ENCODE peak calls at places on chromosomes 7 and 10, in ten cellular contexts. E is BJ, O is breast epithelium, D is IMR-90, A is left lung, Q is stomach, P is tibial nerve, U is PC-3, Y is neural crest cell, J is endodermal cell. T is an unnamed sample.

GRCh38 chr7:116672596-116673503 is 854 bp downstream of the MET start:
- DNase-seq in A (no peak), Y (no peak), P (peak), J (peak), Q (peak), O (no peak), E (no peak), U (peak), D (peak), T (no peak)

GRCh38 chr7:36473454-36474282 is 84.0 kb downstream of the ANLN start:
- DNase-seq in U (peak), E (no peak), A (no peak), P (no peak), O (no peak), Y (peak), J (peak), Q (peak), D (no peak), T (no peak)

GRCh38 chr7:157276731-157277562 is 59.9 kb upstream of the DNAJB6 start:
- DNase-seq in D (peak), E (no peak), U (peak), Y (no peak), Q (no peak), O (no peak), J (peak), P (no peak), A (peak), T (no peak)

GRCh38 chr7:66939325-66939724 is 18.3 kb downstream of the TMEM248 start:
- DNase-seq in O (no peak), D (no peak), Q (no peak), E (no peak), P (no peak), J (no peak), Y (no peak), A (no peak), U (no peak), T (no peak)

GRCh38 chr7:90766814-90767564 is 170.9 kb downstream of the CDK14 start:
- DNase-seq in U (peak), Y (no peak), O (no peak), J (no peak), E (no peak), A (no peak), P (no peak), Q (peak), D (peak), T (no peak)

GRCh38 chr10:114735946-114736345 is 77.9 kb upstream of the ABLIM1 start:
- DNase-seq in Q (no peak), P (no peak), U (no peak), E (no peak), O (no peak), J (no peak), A (no peak), D (no peak), Y (no peak), T (no peak)

GRCh38 chr7:135121868-135122267 is 26.0 kb upstream of the TMEM140 start:
- DNase-seq in A (peak), Q (no peak), U (no peak), J (peak), P (no peak), E (no peak), O (no peak), Y (no peak), D (no peak), T (no peak)

GRCh38 chr10:20115929-20116328 is 299.7 kb downstream of the PLXDC2 start:
- DNase-seq in Y (no peak), O (no peak), Q (no peak), U (no peak), E (no peak), A (no peak), J (no peak), P (no peak), D (no peak), T (no peak)

GRCh38 chr10:86439544-86439943 is 72.9 kb upstream of the GRID1 start:
- DNase-seq in Q (peak), E (peak), D (peak), J (no peak), A (no peak), P (peak), O (no peak), Y (no peak), U (peak), T (no peak)

GRCh38 chr7:146956853-146957252 is 840.3 kb downstream of the CNTNAP2 start:
- DNase-seq in A (no peak), D (no peak), O (no peak), Y (no peak), J (no peak), E (no peak), Q (no peak), U (peak), P (no peak), T (no peak)

GRCh38 chr10:113856563-113856962 is 2.1 kb downstream of the NHLRC2 start:
- DNase-seq in O (no peak), D (no peak), E (no peak), U (no peak), A (no peak), Q (no peak), J (no peak), Y (no peak), P (no peak), T (no peak)

GRCh38 chr10:119246862-119247549 is 39.6 kb downstream of the GRK5 start:
- DNase-seq in D (peak), J (no peak), U (peak), Y (no peak), P (peak), A (no peak), E (peak), O (no peak), Q (no peak), T (no peak)
- TF ChIP-seq CTCF in D (peak), J (no peak), U (no peak), Y (no peak), P (no peak), A (no peak), E (peak), O (no peak), Q (no peak), T (no peak)

GRCh38 chr7:91953618-91954017 is 13.0 kb downstream of the AKAP9 start:
- DNase-seq in O (no peak), U (peak), D (peak), P (no peak), Y (no peak), J (no peak), E (no peak), Q (no peak), A (no peak), T (no peak)
- TF ChIP-seq CTCF in O (no peak), U (peak), D (peak), P (no peak), Y (peak), J (peak), E (peak), Q (no peak), A (no peak), T (no peak)

GRCh38 chr10:127357265-127357664 is 160.9 kb upstream of the INSYN2A start:
- DNase-seq in Y (no peak), J (no peak), Q (no peak), D (no peak), E (no peak), P (no peak), A (no peak), O (no peak), U (no peak), T (no peak)

GRCh38 chr10:127353544-127353943 is 157.2 kb upstream of the INSYN2A start:
- DNase-seq in Q (no peak), J (no peak), P (no peak), Y (no peak), D (no peak), A (no peak), E (no peak), U (no peak), O (no peak), T (no peak)

GRCh38 chr10:127354255-127354654 is 157.9 kb upstream of the INSYN2A start:
- DNase-seq in Q (no peak), Y (no peak), O (no peak), A (no peak), U (no peak), J (peak), P (no peak), E (no peak), D (no peak), T (no peak)

GRCh38 chr10:127349737-127350136 is 153.3 kb upstream of the INSYN2A start:
- DNase-seq in E (no peak), D (peak), Q (no peak), J (no peak), A (no peak), P (no peak), U (no peak), O (no peak), Y (no peak), T (no peak)

GRCh38 chr10:127354992-127355391 is 158.6 kb upstream of the INSYN2A start:
- DNase-seq in Q (no peak), J (no peak), E (no peak), U (no peak), P (no peak), Y (no peak), O (no peak), A (no peak), D (no peak), T (no peak)
- TF ChIP-seq CTCF in Q (no peak), J (peak), E (peak), U (peak), P (no peak), Y (peak), O (no peak), A (no peak), D (no peak), T (peak)

DNA sequence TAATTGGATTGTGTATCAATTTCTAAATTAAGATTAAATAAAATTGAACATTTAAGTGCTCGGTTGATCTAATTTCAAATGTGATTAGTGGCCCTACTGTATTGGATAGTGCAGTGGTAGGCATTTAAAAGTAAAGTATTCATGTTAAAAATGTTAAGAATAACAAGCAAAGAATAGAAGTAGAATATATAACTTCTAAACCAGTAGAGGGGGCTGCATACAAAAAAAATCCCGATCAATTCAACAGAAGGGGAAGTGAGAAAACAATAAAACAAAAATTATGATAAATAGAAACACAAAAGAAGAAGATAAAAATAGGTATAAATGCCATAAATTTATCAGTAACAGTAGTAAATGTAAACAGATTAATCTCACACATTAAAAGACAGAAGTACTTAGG is 24.9 kb upstream of the WDFY4 start:
- DNase-seq in Y (no peak), Q (no peak), P (no peak), E (no peak), U (peak), O (no peak), A (no peak), J (no peak), D (no peak), T (no peak)
- TF ChIP-seq CTCF in Y (peak), Q (no peak), P (no peak), E (peak), U (peak), O (no peak), A (no peak), J (peak), D (peak), T (peak)

GRCh38 chr7:99040104-99040958 is 103.6 kb downstream of the SMURF1 start:
- DNase-seq in Y (peak), Q (peak), A (no peak), U (peak), J (peak), D (peak), P (peak), O (peak), E (peak), T (peak)
- TF ChIP-seq CTCF in Y (peak), Q (no peak), A (peak), U (peak), J (peak), D (peak), P (peak), O (peak), E (peak), T (peak)

GRCh38 chr7:41885748-41886147 is 182.9 kb upstream of the INHBA start:
- DNase-seq in J (no peak), P (no peak), U (no peak), A (no peak), D (peak), Q (no peak), Y (no peak), E (no peak), O (no peak), T (no peak)

GRCh38 chr7:41885078-41885477 is 182.2 kb upstream of the INHBA start:
- DNase-seq in Y (no peak), Q (no peak), O (no peak), U (peak), E (no peak), D (peak), J (no peak), A (no peak), P (no peak), T (no peak)

GRCh38 chr7:41886257-41886905 is 183.5 kb upstream of the INHBA start:
- DNase-seq in E (peak), Y (no peak), J (peak), P (peak), U (peak), O (no peak), D (peak), A (no peak), Q (no peak), T (no peak)

GRCh38 chr7:41887446-41887845 is 184.6 kb upstream of the INHBA start:
- DNase-seq in U (no peak), J (no peak), Q (no peak), P (no peak), D (no peak), O (no peak), Y (no peak), E (no peak), A (no peak), T (no peak)

GRCh38 chr7:41886906-41887311 is 184.0 kb upstream of the INHBA start:
- DNase-seq in P (peak), U (peak), J (peak), Y (no peak), E (peak), D (peak), O (no peak), A (peak), Q (peak), T (no peak)
- TF ChIP-seq CTCF in P (no peak), U (no peak), J (no peak), Y (no peak), E (peak), D (peak), O (no peak), A (no peak), Q (no peak), T (no peak)

DNA sequence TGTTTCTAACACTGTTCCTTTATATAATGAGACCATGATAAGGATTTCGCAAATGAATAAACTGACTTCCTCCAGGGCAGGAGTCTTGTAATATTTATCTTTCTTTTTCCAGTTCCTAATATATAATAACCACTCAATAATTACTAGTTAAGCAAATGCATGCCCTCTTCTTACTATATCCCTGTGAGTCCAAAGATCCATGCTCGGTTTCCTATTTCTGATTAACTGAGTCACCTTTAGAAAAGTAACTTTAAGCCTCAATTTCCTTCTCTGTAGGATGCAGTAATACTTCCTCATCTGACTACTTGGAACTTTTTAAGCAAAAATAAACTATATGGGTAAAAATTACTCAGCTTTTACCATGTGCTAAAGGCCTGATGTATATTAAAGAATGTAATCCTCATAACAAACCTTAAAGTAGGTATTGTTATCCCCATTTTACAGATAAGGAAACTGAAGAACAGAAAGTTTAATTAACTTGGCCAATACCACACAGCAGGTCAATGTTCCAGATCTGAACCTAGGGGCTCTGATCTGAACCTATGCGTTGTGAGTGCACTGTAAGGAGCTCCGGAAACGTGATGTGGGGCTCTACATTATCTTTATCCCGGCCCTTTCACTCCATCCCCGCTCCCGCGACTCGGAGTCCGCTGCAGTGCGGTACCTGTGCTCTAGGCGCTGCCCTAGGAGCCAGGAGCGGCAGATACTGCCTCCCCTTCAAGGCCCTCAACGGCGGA is 463 bp downstream of the COX15 start:
- DNase-seq in J (no peak), O (no peak), A (no peak), D (no peak), Y (no peak), U (no peak), Q (no peak), P (no peak), E (no peak), T (no peak)
- TF ChIP-seq CTCF in J (no peak), O (no peak), A (no peak), D (no peak), Y (no peak), U (no peak), Q (no peak), P (no peak), E (no peak), T (no peak)

DNA sequence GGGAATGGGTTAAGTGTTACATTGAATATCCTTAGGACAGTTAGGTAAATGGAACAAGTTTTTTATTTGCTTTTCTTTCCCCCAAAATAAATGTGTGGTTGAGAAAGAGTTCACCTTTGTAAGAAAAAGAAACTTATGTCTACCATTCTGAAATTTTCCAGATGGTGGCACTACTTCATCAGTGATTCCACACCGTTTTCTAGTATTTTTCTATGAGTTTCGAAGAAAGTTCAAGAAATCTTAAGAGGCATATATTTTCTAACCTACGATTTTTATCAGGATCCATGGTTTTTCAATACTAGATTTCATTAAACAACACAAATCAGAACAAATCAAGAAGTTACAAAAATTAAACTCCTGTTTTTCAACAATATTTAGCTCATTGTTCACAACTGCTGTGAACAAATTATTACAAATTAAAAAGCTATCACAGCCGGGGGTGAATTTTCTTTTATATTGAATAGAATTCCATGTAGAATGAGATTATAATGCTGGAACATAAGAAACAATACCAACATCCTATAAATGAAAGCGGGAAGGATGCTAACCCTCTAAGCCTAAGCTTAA is 163.1 kb upstream of the NPVF start:
- DNase-seq in J (no peak), Q (no peak), E (no peak), O (no peak), A (no peak), P (no peak), Y (no peak), D (peak), U (peak), T (no peak)
- TF ChIP-seq CTCF in J (peak), Q (no peak), E (no peak), O (no peak), A (peak), P (no peak), Y (peak), D (peak), U (peak), T (peak)

GRCh38 chr7:159119851-159120539 is 24.7 kb downstream of the VIPR2 start:
- DNase-seq in O (peak), J (peak), Q (no peak), Y (no peak), D (no peak), A (peak), P (no peak), E (no peak), U (no peak), T (no peak)
- TF ChIP-seq CTCF in O (no peak), J (no peak), Q (no peak), Y (no peak), D (no peak), A (no peak), P (no peak), E (no peak), U (no peak), T (no peak)

T was measured in D721Med.